ENCODE peak calls at places on chromosomes 13 and 19, in seven cellular contexts. One of them, this sample, is unnamed.
A peak's percentile ranks its signal among the peaks of the same experiment; 100 is the strongest.

GRCh38 chr13:67374391-67374790 is 144.3 kb upstream of the PCDH9 start:
- DNase-seq in C1 segment of cervical spinal cord: no peak
- DNase-seq in BE2C: no peak
- DNase-seq in SK-N-SH: no peak
- DNase-seq in heart right ventricle: no peak
- DNase-seq in CD8-positive, alpha-beta T cell: no peak
- DNase-seq in stimulated activated CD8-positive, alpha-beta memory T cell treated with anti-CD3 and anti-CD28 coated beads, Interleukin-2, amount 100 ng/mL, for 1 hour: no peak
- DNase-seq in this sample: no peak

GRCh38 chr19:52638601-52639000 is 446 bp upstream of the ZNF83 start:
- DNase-seq in C1 segment of cervical spinal cord: peak; percentile 18
- DNase-seq in BE2C: peak; percentile 8
- DNase-seq in SK-N-SH: peak; percentile 53
- DNase-seq in heart right ventricle: peak; percentile 17
- DNase-seq in CD8-positive, alpha-beta T cell: no peak
- DNase-seq in stimulated activated CD8-positive, alpha-beta memory T cell treated with anti-CD3 and anti-CD28 coated beads, Interleukin-2, amount 100 ng/mL, for 1 hour: no peak
- DNase-seq in this sample: no peak

GRCh38 chr19:6738726-6739389 is 622 bp upstream of the TRIP10 start:
- DNase-seq in C1 segment of cervical spinal cord: no peak
- DNase-seq in BE2C: no peak
- DNase-seq in SK-N-SH: no peak
- DNase-seq in heart right ventricle: peak; percentile 62
- DNase-seq in CD8-positive, alpha-beta T cell: no peak
- DNase-seq in stimulated activated CD8-positive, alpha-beta memory T cell treated with anti-CD3 and anti-CD28 coated beads, Interleukin-2, amount 100 ng/mL, for 1 hour: no peak
- DNase-seq in this sample: no peak

GRCh38 chr13:50713849-50714248 is 129.6 kb downstream of the DLEU7 start:
- DNase-seq in C1 segment of cervical spinal cord: no peak
- DNase-seq in BE2C: no peak
- DNase-seq in SK-N-SH: no peak
- DNase-seq in heart right ventricle: no peak
- DNase-seq in CD8-positive, alpha-beta T cell: no peak
- DNase-seq in stimulated activated CD8-positive, alpha-beta memory T cell treated with anti-CD3 and anti-CD28 coated beads, Interleukin-2, amount 100 ng/mL, for 1 hour: no peak
- DNase-seq in this sample: no peak

GRCh38 chr13:95335667-95336066 is 34.4 kb upstream of the ABCC4 start:
- DNase-seq in C1 segment of cervical spinal cord: no peak
- DNase-seq in BE2C: no peak
- DNase-seq in SK-N-SH: no peak
- DNase-seq in heart right ventricle: no peak
- DNase-seq in CD8-positive, alpha-beta T cell: no peak
- DNase-seq in stimulated activated CD8-positive, alpha-beta memory T cell treated with anti-CD3 and anti-CD28 coated beads, Interleukin-2, amount 100 ng/mL, for 1 hour: no peak
- DNase-seq in this sample: no peak

GRCh38 chr19:13014921-13015280 is 19.6 kb downstream of the NFIX start:
- DNase-seq in C1 segment of cervical spinal cord: no peak
- DNase-seq in BE2C: no peak
- DNase-seq in SK-N-SH: no peak
- DNase-seq in heart right ventricle: no peak
- DNase-seq in CD8-positive, alpha-beta T cell: no peak
- DNase-seq in stimulated activated CD8-positive, alpha-beta memory T cell treated with anti-CD3 and anti-CD28 coated beads, Interleukin-2, amount 100 ng/mL, for 1 hour: no peak
- DNase-seq in this sample: no peak

GRCh38 chr19:325937-326565 is 18.5 kb downstream of the MIER2 start:
- DNase-seq in C1 segment of cervical spinal cord: no peak
- DNase-seq in BE2C: no peak
- DNase-seq in SK-N-SH: no peak
- DNase-seq in heart right ventricle: no peak
- DNase-seq in CD8-positive, alpha-beta T cell: no peak
- DNase-seq in stimulated activated CD8-positive, alpha-beta memory T cell treated with anti-CD3 and anti-CD28 coated beads, Interleukin-2, amount 100 ng/mL, for 1 hour: no peak
- DNase-seq in this sample: no peak

GRCh38 chr19:2527716-2528115 is 51.8 kb downstream of the GADD45B start:
- DNase-seq in C1 segment of cervical spinal cord: no peak
- DNase-seq in BE2C: no peak
- DNase-seq in SK-N-SH: peak; percentile 12
- DNase-seq in heart right ventricle: no peak
- DNase-seq in CD8-positive, alpha-beta T cell: no peak
- DNase-seq in stimulated activated CD8-positive, alpha-beta memory T cell treated with anti-CD3 and anti-CD28 coated beads, Interleukin-2, amount 100 ng/mL, for 1 hour: no peak
- DNase-seq in this sample: no peak

GRCh38 chr13:99640260-99640659 is 139.0 kb downstream of the TM9SF2 start:
- DNase-seq in C1 segment of cervical spinal cord: no peak
- DNase-seq in BE2C: no peak
- DNase-seq in SK-N-SH: no peak
- DNase-seq in heart right ventricle: no peak
- DNase-seq in CD8-positive, alpha-beta T cell: no peak
- DNase-seq in stimulated activated CD8-positive, alpha-beta memory T cell treated with anti-CD3 and anti-CD28 coated beads, Interleukin-2, amount 100 ng/mL, for 1 hour: no peak
- DNase-seq in this sample: no peak

GRCh38 chr13:26563713-26564112 is 6.2 kb downstream of the WASF3 start:
- DNase-seq in C1 segment of cervical spinal cord: no peak
- DNase-seq in BE2C: no peak
- DNase-seq in SK-N-SH: no peak
- DNase-seq in heart right ventricle: no peak
- DNase-seq in CD8-positive, alpha-beta T cell: no peak
- DNase-seq in stimulated activated CD8-positive, alpha-beta memory T cell treated with anti-CD3 and anti-CD28 coated beads, Interleukin-2, amount 100 ng/mL, for 1 hour: no peak
- DNase-seq in this sample: no peak

GRCh38 chr13:35198821-35199220 is 256.8 kb downstream of the NBEA start:
- DNase-seq in C1 segment of cervical spinal cord: no peak
- DNase-seq in BE2C: peak; percentile 20
- DNase-seq in SK-N-SH: no peak
- DNase-seq in heart right ventricle: no peak
- DNase-seq in CD8-positive, alpha-beta T cell: no peak
- DNase-seq in stimulated activated CD8-positive, alpha-beta memory T cell treated with anti-CD3 and anti-CD28 coated beads, Interleukin-2, amount 100 ng/mL, for 1 hour: no peak
- DNase-seq in this sample: no peak

GRCh38 chr13:32426191-32426980 is 1.5 kb downstream of the N4BP2L1 start:
- DNase-seq in C1 segment of cervical spinal cord: peak; percentile 49
- DNase-seq in BE2C: no peak
- DNase-seq in SK-N-SH: no peak
- DNase-seq in heart right ventricle: no peak
- DNase-seq in CD8-positive, alpha-beta T cell: peak; percentile 9
- DNase-seq in stimulated activated CD8-positive, alpha-beta memory T cell treated with anti-CD3 and anti-CD28 coated beads, Interleukin-2, amount 100 ng/mL, for 1 hour: no peak
- DNase-seq in this sample: no peak

GRCh38 chr19:3275068-3275582 is 50.7 kb downstream of the CELF5 start:
- DNase-seq in C1 segment of cervical spinal cord: no peak
- DNase-seq in BE2C: peak; percentile 46
- DNase-seq in SK-N-SH: no peak
- DNase-seq in heart right ventricle: no peak
- DNase-seq in CD8-positive, alpha-beta T cell: no peak
- DNase-seq in stimulated activated CD8-positive, alpha-beta memory T cell treated with anti-CD3 and anti-CD28 coated beads, Interleukin-2, amount 100 ng/mL, for 1 hour: peak; percentile 28
- DNase-seq in this sample: no peak

GRCh38 chr13:30927595-30927994 is 4.9 kb upstream of the TEX26 start:
- DNase-seq in C1 segment of cervical spinal cord: no peak
- DNase-seq in BE2C: no peak
- DNase-seq in SK-N-SH: no peak
- DNase-seq in heart right ventricle: no peak
- DNase-seq in CD8-positive, alpha-beta T cell: no peak
- DNase-seq in stimulated activated CD8-positive, alpha-beta memory T cell treated with anti-CD3 and anti-CD28 coated beads, Interleukin-2, amount 100 ng/mL, for 1 hour: no peak
- DNase-seq in this sample: no peak

GRCh38 chr19:5154129-5154798 is 185.4 kb downstream of the KDM4B start:
- DNase-seq in C1 segment of cervical spinal cord: no peak
- DNase-seq in BE2C: peak; percentile 74
- DNase-seq in SK-N-SH: peak; percentile 82
- DNase-seq in heart right ventricle: peak; percentile 34
- DNase-seq in CD8-positive, alpha-beta T cell: no peak
- DNase-seq in stimulated activated CD8-positive, alpha-beta memory T cell treated with anti-CD3 and anti-CD28 coated beads, Interleukin-2, amount 100 ng/mL, for 1 hour: no peak
- DNase-seq in this sample: peak; percentile 18

GRCh38 chr13:31846984-31847752 is 107.8 kb downstream of the RXFP2 start:
- DNase-seq in C1 segment of cervical spinal cord: no peak
- DNase-seq in BE2C: no peak
- DNase-seq in SK-N-SH: peak; percentile 74
- DNase-seq in heart right ventricle: no peak
- DNase-seq in CD8-positive, alpha-beta T cell: no peak
- DNase-seq in stimulated activated CD8-positive, alpha-beta memory T cell treated with anti-CD3 and anti-CD28 coated beads, Interleukin-2, amount 100 ng/mL, for 1 hour: no peak
- DNase-seq in this sample: no peak

GRCh38 chr19:9075064-9075964 is 11.5 kb upstream of the OR1M1 start:
- DNase-seq in C1 segment of cervical spinal cord: no peak
- DNase-seq in BE2C: peak; percentile 54
- DNase-seq in SK-N-SH: peak; percentile 30
- DNase-seq in heart right ventricle: peak; percentile 44
- DNase-seq in CD8-positive, alpha-beta T cell: no peak
- DNase-seq in stimulated activated CD8-positive, alpha-beta memory T cell treated with anti-CD3 and anti-CD28 coated beads, Interleukin-2, amount 100 ng/mL, for 1 hour: no peak
- DNase-seq in this sample: no peak

GRCh38 chr13:83057119-83057518 is 825.2 kb downstream of the SLITRK1 start:
- DNase-seq in C1 segment of cervical spinal cord: no peak
- DNase-seq in BE2C: no peak
- DNase-seq in SK-N-SH: no peak
- DNase-seq in heart right ventricle: no peak
- DNase-seq in CD8-positive, alpha-beta T cell: no peak
- DNase-seq in stimulated activated CD8-positive, alpha-beta memory T cell treated with anti-CD3 and anti-CD28 coated beads, Interleukin-2, amount 100 ng/mL, for 1 hour: no peak
- DNase-seq in this sample: no peak

GRCh38 chr13:76637651-76638111 is 248.5 kb downstream of the KCTD12 start:
- DNase-seq in C1 segment of cervical spinal cord: no peak
- DNase-seq in BE2C: no peak
- DNase-seq in SK-N-SH: peak; percentile 16
- DNase-seq in heart right ventricle: no peak
- DNase-seq in CD8-positive, alpha-beta T cell: no peak
- DNase-seq in stimulated activated CD8-positive, alpha-beta memory T cell treated with anti-CD3 and anti-CD28 coated beads, Interleukin-2, amount 100 ng/mL, for 1 hour: no peak
- DNase-seq in this sample: no peak